ENCODE peak calls at places on chromosome 3, in seven cellular contexts. T is body of pancreas, Y is A549, F is aorta, O is PC-9, A is IMR-90, Q is osteoblast. X is an unnamed sample. For H3K4me1 and H3K9me3, the result is how much of the 10 kb centered on the place peaks cover.

GRCh38 chr3:153897842-153898241 is 223.3 kb upstream of the ARHGEF26 start:
- DNase-seq in T (no peak), Y (no peak), F (no peak), O (no peak), A (no peak), Q (no peak), X (no peak)

GRCh38 chr3:64148955-64149653 is 76.2 kb downstream of the PRICKLE2 start:
- DNase-seq in T (no peak), Y (no peak), F (no peak), O (no peak), A (no peak), Q (no peak), X (no peak)

GRCh38 chr3:27080126-27080525 is 289.1 kb downstream of the NEK10 start:
- DNase-seq in T (no peak), Y (no peak), F (no peak), O (no peak), A (no peak), Q (peak), X (no peak)

GRCh38 chr3:97720417-97720816 is 44.1 kb upstream of the ARL6 start:
- DNase-seq in T (no peak), Y (no peak), F (no peak), O (no peak), A (no peak), Q (no peak), X (peak)

GRCh38 chr3:98504534-98504933 is 7.1 kb downstream of the OR5K2 start:
- DNase-seq in T (no peak), Y (no peak), F (no peak), O (no peak), A (peak), Q (no peak), X (no peak)

GRCh38 chr3:3802021-3802420 is 2.8 kb downstream of the LRRN1 start:
- DNase-seq in T (no peak), Y (no peak), F (no peak), O (no peak), A (no peak), Q (no peak), X (peak)

GRCh38 chr3:150763122-150763840 is at the start of gene SIAH2:
- DNase-seq in T (peak), Y (peak), F (peak), O (peak), A (peak), Q (peak), X (peak)

GRCh38 chr3:10272977-10273376 is 19.8 kb downstream of the GHRL start:
- DNase-seq in T (no peak), Y (no peak), F (no peak), O (no peak), A (no peak), Q (no peak), X (no peak)

GRCh38 chr3:129417354-129417753 is 11.1 kb downstream of the EFCAB12 start:
- DNase-seq in T (no peak), Y (no peak), F (no peak), O (no peak), A (peak), Q (no peak), X (no peak)

GRCh38 chr3:173440431-173440990 is 43.0 kb downstream of the NLGN1 start:
- DNase-seq in T (no peak), Y (no peak), F (no peak), O (no peak), A (no peak), Q (no peak), X (no peak)

GRCh38 chr3:134693226-134693625 is 42.4 kb upstream of the KY start:
- DNase-seq in T (no peak), Y (no peak), F (no peak), O (no peak), A (no peak), Q (peak), X (no peak)

GRCh38 chr3:196214783-196215441 is 1.4 kb upstream of the SLC51A start:
- DNase-seq in T (no peak), Y (no peak), F (peak), O (no peak), A (no peak), Q (no peak), X (no peak)

GRCh38 chr3:113499081-113499480 is 15.9 kb downstream of the SPICE1 start:
- DNase-seq in T (no peak), Y (no peak), F (no peak), O (no peak), A (peak), Q (no peak), X (no peak)

GRCh38 chr3:19734453-19734852 is 199.6 kb downstream of the EFHB start:
- DNase-seq in T (no peak), Y (no peak), F (no peak), O (no peak), A (no peak), Q (no peak), X (no peak)

GRCh38 chr3:31157893-31158620 is 263.6 kb upstream of the GADL1 start:
- DNase-seq in T (no peak), Y (no peak), F (no peak), O (no peak), A (no peak), Q (no peak), X (no peak)

GRCh38 chr3:89876116-89876515 is 768.7 kb downstream of the EPHA3 start:
- DNase-seq in T (no peak), Y (no peak), F (no peak), O (no peak), A (no peak), Q (no peak), X (no peak)

GRCh38 chr3:136181741-136182140 is 14.4 kb downstream of the MSL2 start:
- DNase-seq in T (no peak), Y (no peak), F (no peak), O (no peak), A (no peak), Q (no peak), X (no peak)

GRCh38 chr3:64440498-64440897 is 215.2 kb upstream of the PRICKLE2 start:
- DNase-seq in T (peak), Y (no peak), F (no peak), O (peak), A (peak), Q (peak), X (no peak)

GRCh38 chr3:40920041-40920440 is 279.3 kb upstream of the CTNNB1 start:
- DNase-seq in T (no peak), Y (no peak), F (no peak), O (no peak), A (no peak), Q (no peak), X (no peak)

GRCh38 chr3:141235661-141236171 is 4.1 kb downstream of the PXYLP1 start:
- DNase-seq in T (no peak), Y (no peak), F (no peak), O (no peak), A (no peak), Q (no peak), X (no peak)

GRCh38 chr3:9101286-9101685 is 138.0 kb upstream of the RAD18 start:
- DNase-seq in T (no peak), Y (no peak), F (no peak), O (no peak), A (no peak), Q (no peak), X (peak)

GRCh38 chr3:13484861-13485590 is 4.9 kb downstream of the HDAC11 start:
- DNase-seq in T (peak), Y (no peak), F (peak), O (peak), A (peak), Q (peak), X (peak)

GRCh38 chr3:124200336-124200901 is 208.5 kb upstream of the ROPN1 start:
- DNase-seq in T (no peak), Y (no peak), F (no peak), O (no peak), A (peak), Q (peak), X (no peak)

GRCh38 chr3:9395570-9396300 is 1.7 kb upstream of the SETD5 start:
- DNase-seq in T (no peak), Y (no peak), F (no peak), O (no peak), A (no peak), Q (no peak), X (no peak)

GRCh38 chr3:81173514-81173913 is 587.9 kb downstream of the GBE1 start:
- DNase-seq in T (no peak), Y (no peak), F (no peak), O (no peak), A (no peak), Q (no peak), X (peak)

GRCh38 chr3:76685858-76686257 is 354.0 kb upstream of the ROBO2 start:
- DNase-seq in T (no peak), Y (no peak), F (no peak), O (no peak), A (no peak), Q (no peak), X (no peak)

GRCh38 chr3:129549006-129549800 is 6.2 kb downstream of the H1-8 start:
- DNase-seq in T (no peak), Y (no peak), F (no peak), O (peak), A (peak), Q (no peak), X (no peak)

GRCh38 chr3:78728406-78729145 is 1039.2 kb downstream of the ROBO1 start:
- DNase-seq in T (peak), Y (no peak), F (no peak), O (no peak), A (peak), Q (no peak), X (peak)

GRCh38 chr3:59817511-59817910 is 767.7 kb upstream of the CFAP20DC start:
- DNase-seq in T (no peak), Y (no peak), F (no peak), O (peak), A (no peak), Q (no peak), X (no peak)

GRCh38 chr3:103653996-103654395 is 1219.2 kb downstream of the ZPLD1 start:
- DNase-seq in T (no peak), Y (no peak), F (no peak), O (no peak), A (no peak), Q (no peak), X (no peak)

GRCh38 chr3:166248784-166249183 is 411.6 kb upstream of the BCHE start:
- DNase-seq in T (no peak), Y (no peak), F (no peak), O (no peak), A (no peak), Q (no peak), X (no peak)

GRCh38 chr3:16370872-16371740 is 106.1 kb downstream of the OXNAD1 start:
- DNase-seq in T (peak), Y (no peak), F (no peak), O (no peak), A (peak), Q (no peak), X (no peak)

GRCh38 chr3:113057117-113057516 is 66.3 kb downstream of the GTPBP8 start:
- DNase-seq in T (no peak), Y (no peak), F (no peak), O (no peak), A (no peak), Q (no peak), X (no peak)

GRCh38 chr3:4997946-4998345 is 18.7 kb downstream of the BHLHE40 start:
- DNase-seq in T (no peak), Y (no peak), F (no peak), O (no peak), A (no peak), Q (no peak), X (no peak)

GRCh38 chr3:46981932-46982471 is 2.5 kb downstream of the NBEAL2 start:
- DNase-seq in T (peak), Y (no peak), F (no peak), O (peak), A (no peak), Q (peak), X (no peak)

GRCh38 chr3:139388961-139389551 is 391 bp downstream of the COPB2 start:
- DNase-seq in T (no peak), Y (no peak), F (no peak), O (no peak), A (no peak), Q (no peak), X (no peak)

DNA sequence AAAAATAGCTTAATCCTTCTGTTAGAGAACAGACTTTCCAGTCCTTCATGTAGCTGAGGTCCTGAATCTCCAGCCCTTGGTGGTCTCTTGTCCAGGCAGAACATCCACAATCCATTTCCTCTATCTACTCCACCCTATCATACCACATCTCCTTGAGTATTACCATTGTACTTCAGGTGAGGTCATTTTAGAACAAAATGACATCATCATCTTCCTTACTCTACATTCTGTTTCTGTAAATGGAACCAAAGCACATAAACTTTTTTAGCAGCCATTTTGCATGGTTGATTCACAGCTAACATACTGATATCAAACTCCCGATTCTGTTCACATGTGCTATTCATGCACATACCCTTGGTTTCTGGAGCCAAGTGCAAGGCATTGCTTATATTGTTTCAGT is 112.4 kb downstream of the C3orf70 start:
- DNase-seq in T (no peak), Y (no peak), F (no peak), O (no peak), A (no peak), Q (no peak), X (no peak)
- H3K4me1 ChIP-seq in T (under half), Y (under half), F (under half), O (under half), A (under half), Q (under half), X (under half)

GRCh38 chr3:177735441-177735840 is 538.2 kb upstream of the TBL1XR1 start:
- DNase-seq in T (no peak), Y (no peak), F (no peak), O (no peak), A (no peak), Q (no peak), X (no peak)
- H3K9me3 ChIP-seq in T (under half), Y (under half), F (under half), O (under half), A (under half), Q (under half), X (under half)

DNA sequence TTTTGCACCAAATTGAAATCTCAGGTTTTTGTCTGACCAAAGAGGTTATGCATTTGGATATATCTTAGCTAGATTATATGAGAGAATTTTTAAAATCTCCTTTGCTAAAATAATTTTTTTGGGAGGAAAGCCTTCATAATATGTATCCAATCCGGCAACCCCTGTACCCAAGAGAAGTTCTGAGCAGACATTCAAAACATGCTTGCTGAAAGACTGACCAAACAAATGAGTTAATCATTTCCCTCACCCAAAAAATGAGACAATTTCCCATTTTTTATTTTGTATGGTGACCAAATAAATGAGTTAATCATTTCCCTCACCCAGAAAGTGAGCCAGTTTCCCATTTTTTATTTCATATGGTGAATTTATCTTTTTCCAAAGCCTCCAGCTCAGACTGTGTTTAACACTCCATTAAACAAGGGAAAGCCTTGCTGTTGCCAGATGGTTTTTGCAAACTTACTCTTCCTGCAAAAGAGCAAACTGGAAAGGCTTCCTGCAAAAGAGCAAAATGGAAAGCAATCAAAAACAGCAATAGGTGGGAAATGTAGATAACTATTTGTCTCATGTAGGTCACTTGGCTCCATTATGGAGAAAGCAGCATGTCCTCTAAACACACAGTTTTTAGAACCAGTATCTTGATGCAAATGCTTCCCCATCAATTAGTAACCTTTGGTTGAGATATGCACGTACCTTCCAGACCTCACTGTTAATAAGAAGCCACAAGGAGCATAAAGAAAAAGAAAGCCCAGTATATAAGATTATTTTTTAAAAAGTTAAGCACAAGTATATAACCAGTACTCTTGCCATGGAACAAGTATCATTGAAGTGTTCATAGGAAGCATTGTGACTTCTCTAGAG is 78.4 kb upstream of the OSTN start:
- DNase-seq in T (no peak), Y (no peak), F (no peak), O (no peak), A (no peak), Q (no peak), X (no peak)
- H3K27ac ChIP-seq in T (no peak), Y (no peak), F (no peak), O (no peak), A (no peak), Q (no peak), X (no peak)

GRCh38 chr3:142690613-142691012 is 33.2 kb upstream of the TRPC1 start:
- DNase-seq in T (no peak), Y (no peak), F (no peak), O (no peak), A (no peak), Q (no peak), X (no peak)
- H3K4me1 ChIP-seq in T (under half), Y (under half), F (under half), O (under half), A (under half), Q (under half), X (under half)

GRCh38 chr3:133676336-133677118 is 14.8 kb upstream of the TOPBP1 start:
- DNase-seq in T (no peak), Y (no peak), F (no peak), O (no peak), A (no peak), Q (peak), X (no peak)

GRCh38 chr3:133672461-133672860 is 10.7 kb upstream of the TOPBP1 start:
- DNase-seq in T (no peak), Y (no peak), F (no peak), O (no peak), A (no peak), Q (no peak), X (no peak)

GRCh38 chr3:133675631-133676335 is 14.0 kb upstream of the TOPBP1 start:
- DNase-seq in T (no peak), Y (no peak), F (no peak), O (no peak), A (no peak), Q (no peak), X (no peak)

GRCh38 chr3:133674290-133674912 is 12.7 kb upstream of the TOPBP1 start:
- DNase-seq in T (no peak), Y (no peak), F (no peak), O (no peak), A (no peak), Q (peak), X (no peak)

GRCh38 chr3:133673746-133674145 is 12.0 kb upstream of the TOPBP1 start:
- DNase-seq in T (no peak), Y (no peak), F (no peak), O (no peak), A (no peak), Q (no peak), X (no peak)
- H3K9me3 ChIP-seq in T (under half), Y (under half), F (under half), O (under half), A (under half), Q (under half), X (under half)

GRCh38 chr3:127800508-127800907 is 21.8 kb downstream of the MGLL start:
- DNase-seq in T (no peak), Y (no peak), F (no peak), O (no peak), A (peak), Q (peak), X (no peak)

GRCh38 chr3:127804141-127804540 is 18.2 kb downstream of the MGLL start:
- DNase-seq in T (no peak), Y (no peak), F (no peak), O (no peak), A (no peak), Q (no peak), X (no peak)

GRCh38 chr3:127802620-127803019 is 19.7 kb downstream of the MGLL start:
- DNase-seq in T (no peak), Y (no peak), F (no peak), O (no peak), A (no peak), Q (no peak), X (no peak)

GRCh38 chr3:127803619-127804018 is 18.7 kb downstream of the MGLL start:
- DNase-seq in T (no peak), Y (peak), F (no peak), O (peak), A (peak), Q (peak), X (no peak)

DNA sequence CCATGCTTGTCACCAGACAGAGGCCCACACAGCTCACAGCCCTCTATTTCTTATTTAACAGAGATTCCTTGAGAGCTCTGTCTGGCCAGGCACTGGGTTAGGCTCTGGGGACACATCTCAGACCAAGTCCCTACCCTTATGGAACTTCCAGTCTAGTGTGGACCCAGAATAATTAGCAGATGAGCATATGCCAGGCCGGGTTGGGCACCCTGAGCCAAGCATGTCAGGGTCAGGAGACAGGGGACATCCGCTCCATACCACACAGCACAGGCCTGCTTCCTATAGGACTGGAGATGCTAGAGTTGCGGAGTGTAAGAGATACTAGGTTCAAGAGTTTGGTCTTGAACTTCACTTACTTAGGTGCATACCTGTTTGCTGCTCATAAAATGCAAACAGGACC is 20.4 kb downstream of the MGLL start:
- DNase-seq in T (no peak), Y (no peak), F (no peak), O (no peak), A (no peak), Q (no peak), X (no peak)
- H3K27ac ChIP-seq in T (no peak), Y (peak), F (no peak), O (peak), A (no peak), Q (peak), X (no peak)

X was measured in SJCRH30.